ENCODE peak calls at places on chromosomes 1 and 21, in six cellular contexts. J is left ventricle myocardium inferior, E is tibial artery, X is astrocyte of the spinal cord, V is heart left ventricle, F is GM06990. M is an unnamed sample.

GRCh38 chr1:166978795-166979194 is 3.5 kb upstream of the ILDR2 start:
- DNase-seq in J (no peak), E (no peak), X (no peak), V (no peak), F (no peak), M (peak; percentile 45)

GRCh38 chr1:86377341-86377740 is 18.8 kb downstream of the ODF2L start:
- DNase-seq in J (no peak), E (no peak), X (no peak), V (no peak), F (no peak), M (no peak)

GRCh38 chr1:47624531-47624930 is 186.7 kb downstream of the FOXD2 start:
- DNase-seq in J (no peak), E (peak; percentile 8), X (no peak), V (no peak), F (no peak), M (no peak)

GRCh38 chr1:224762046-224762445 is 145.9 kb downstream of the CNIH3 start:
- DNase-seq in J (no peak), E (peak; percentile 38), X (no peak), V (no peak), F (no peak), M (no peak)

GRCh38 chr21:33069994-33070811 is at the start of gene OLIG1:
- DNase-seq in J (peak; percentile 67), E (no peak), X (peak; percentile 18), V (peak; percentile 50), F (peak; percentile 26), M (peak; percentile 52)

GRCh38 chr1:66374561-66375111 is 159.3 kb upstream of the SGIP1 start:
- DNase-seq in J (no peak), E (no peak), X (peak; percentile 86), V (no peak), F (peak; percentile 83), M (peak; percentile 31)

GRCh38 chr1:119702384-119702783 is 9.3 kb upstream of the PHGDH start:
- DNase-seq in J (no peak), E (no peak), X (peak; percentile 45), V (no peak), F (no peak), M (no peak)

GRCh38 chr1:187001198-187001904 is 172.6 kb downstream of the PLA2G4A start:
- DNase-seq in J (no peak), E (no peak), X (peak; percentile 69), V (no peak), F (no peak), M (no peak)

GRCh38 chr1:221777434-221778072 is 35.7 kb upstream of the DUSP10 start:
- DNase-seq in J (no peak), E (no peak), X (no peak), V (no peak), F (peak; percentile 75), M (peak; percentile 54)

GRCh38 chr1:199808110-199808870 is 219.2 kb upstream of the NR5A2 start:
- DNase-seq in J (no peak), E (no peak), X (no peak), V (no peak), F (no peak), M (no peak)

GRCh38 chr1:16998589-16998988 is 13.1 kb downstream of the ATP13A2 start:
- DNase-seq in J (no peak), E (no peak), X (peak; percentile 44), V (no peak), F (no peak), M (no peak)

GRCh38 chr21:45902292-45902995 is 79.1 kb upstream of the COL6A1 start:
- DNase-seq in J (no peak), E (no peak), X (no peak), V (no peak), F (no peak), M (no peak)

GRCh38 chr1:160925652-160926241 is 28.9 kb downstream of the ITLN2 start:
- DNase-seq in J (no peak), E (no peak), X (no peak), V (no peak), F (no peak), M (no peak)

GRCh38 chr1:209291715-209292114 is 291.8 kb upstream of the CAMK1G start:
- DNase-seq in J (no peak), E (no peak), X (peak; percentile 20), V (no peak), F (no peak), M (no peak)

GRCh38 chr1:910311-910880 is 13.3 kb upstream of the SAMD11 start:
- DNase-seq in J (peak; percentile 12), E (peak; percentile 17), X (no peak), V (peak; percentile 28), F (peak; percentile 7), M (no peak)

GRCh38 chr1:30384286-30385245 is 338.8 kb downstream of the MATN1 start:
- DNase-seq in J (no peak), E (no peak), X (no peak), V (no peak), F (no peak), M (no peak)

GRCh38 chr21:15192243-15192642 is 127.4 kb upstream of the NRIP1 start:
- DNase-seq in J (no peak), E (no peak), X (no peak), V (no peak), F (no peak), M (no peak)

GRCh38 chr1:60894121-60894520 is 188.2 kb upstream of the NFIA start:
- DNase-seq in J (peak; percentile 24), E (no peak), X (no peak), V (no peak), F (no peak), M (no peak)

GRCh38 chr1:9275567-9276034 is 17.1 kb upstream of the SPSB1 start:
- DNase-seq in J (no peak), E (peak; percentile 57), X (peak; percentile 86), V (peak; percentile 64), F (peak; percentile 48), M (peak; percentile 85)

GRCh38 chr21:45202889-45203288 is 84.8 kb downstream of the POFUT2 start:
- DNase-seq in J (no peak), E (no peak), X (no peak), V (no peak), F (no peak), M (no peak)

GRCh38 chr1:38923607-38924006 is 18.0 kb downstream of the RHBDL2 start:
- DNase-seq in J (no peak), E (no peak), X (no peak), V (no peak), F (no peak), M (no peak)

GRCh38 chr1:174769961-174770549 is 229.7 kb upstream of the CACYBP start:
- DNase-seq in J (no peak), E (no peak), X (peak; percentile 63), V (no peak), F (peak; percentile 16), M (peak; percentile 26)
- TF ChIP-seq CTCF in J (peak; percentile 79), E (peak; percentile 78), X (peak; percentile 68), V (peak; percentile 67), F (peak; percentile 39), M (peak; percentile 57)

DNA sequence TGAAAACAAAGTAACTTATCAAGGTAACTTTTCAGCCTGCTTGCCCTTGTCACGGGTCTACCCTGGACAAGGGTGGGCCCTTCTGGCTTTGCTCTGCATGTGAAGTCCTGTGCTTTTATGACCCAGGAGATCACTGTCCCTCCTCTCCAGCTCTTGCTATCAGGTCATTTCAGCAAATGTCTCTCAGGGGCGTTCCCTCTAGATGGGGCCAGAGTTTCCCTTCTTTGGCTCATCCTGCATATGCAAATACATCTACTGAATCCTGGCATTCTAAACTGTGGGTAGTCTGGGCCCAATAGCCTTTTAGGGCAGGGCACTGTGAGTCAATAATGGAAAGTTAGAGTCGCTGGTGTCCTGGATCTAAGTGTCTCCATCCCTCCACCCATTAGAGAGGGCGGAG is 366.9 kb upstream of the USP24 start:
- DNase-seq in J (no peak), E (no peak), X (no peak), V (no peak), F (no peak), M (no peak)
- TF ChIP-seq CTCF in J (no peak), E (no peak), X (no peak), V (no peak), F (no peak), M (no peak)

GRCh38 chr1:225823811-225824261 is 13.9 kb downstream of the EPHX1 start:
- DNase-seq in J (no peak), E (no peak), X (no peak), V (no peak), F (no peak), M (no peak)
- TF ChIP-seq CTCF in J (no peak), E (no peak), X (no peak), V (no peak), F (no peak), M (no peak)

DNA sequence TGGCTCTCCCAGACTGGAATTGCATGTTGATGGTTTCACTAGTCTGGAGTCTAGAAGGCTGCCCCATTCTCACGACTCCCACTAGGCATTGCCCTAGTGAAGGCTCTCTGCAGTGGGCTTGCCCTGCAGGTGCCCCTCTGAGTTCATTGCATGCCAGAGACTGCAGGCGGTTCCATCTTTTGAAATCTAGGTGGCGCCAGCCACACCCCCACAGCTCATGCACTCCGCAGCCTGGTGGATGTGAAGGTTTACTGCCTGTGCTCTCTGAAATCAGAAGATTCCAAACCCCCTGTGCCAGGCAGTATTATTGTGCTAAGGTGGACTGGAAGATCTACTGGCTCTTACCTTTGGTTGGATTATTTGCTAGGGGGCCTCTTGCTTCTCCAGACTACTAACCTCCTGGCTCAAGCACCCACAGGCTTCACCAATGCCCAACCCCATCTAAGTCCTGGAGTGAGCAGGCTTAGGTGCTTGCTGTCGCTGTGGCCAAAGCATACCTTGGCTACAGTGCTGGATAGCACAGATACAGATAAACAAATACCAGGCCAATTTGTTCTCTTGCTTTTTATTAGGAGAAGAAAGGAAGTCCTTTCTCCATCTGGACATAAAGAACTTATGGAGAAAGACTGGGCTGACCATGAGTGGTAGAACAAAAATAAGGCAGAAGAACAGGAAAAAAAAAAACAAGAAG is 83.5 kb upstream of the SIM2 start:
- DNase-seq in J (no peak), E (no peak), X (no peak), V (no peak), F (no peak), M (no peak)
- TF ChIP-seq CTCF in J (no peak), E (no peak), X (no peak), V (no peak), F (peak; percentile 48), M (peak; percentile 15)

GRCh38 chr21:26961704-26962103 is 5.2 kb downstream of the ADAMTS5 start:
- DNase-seq in J (no peak), E (no peak), X (no peak), V (no peak), F (no peak), M (no peak)
- TF ChIP-seq CTCF in J (peak; percentile 29), E (no peak), X (peak; percentile 19), V (peak; percentile 14), F (no peak), M (no peak)

DNA sequence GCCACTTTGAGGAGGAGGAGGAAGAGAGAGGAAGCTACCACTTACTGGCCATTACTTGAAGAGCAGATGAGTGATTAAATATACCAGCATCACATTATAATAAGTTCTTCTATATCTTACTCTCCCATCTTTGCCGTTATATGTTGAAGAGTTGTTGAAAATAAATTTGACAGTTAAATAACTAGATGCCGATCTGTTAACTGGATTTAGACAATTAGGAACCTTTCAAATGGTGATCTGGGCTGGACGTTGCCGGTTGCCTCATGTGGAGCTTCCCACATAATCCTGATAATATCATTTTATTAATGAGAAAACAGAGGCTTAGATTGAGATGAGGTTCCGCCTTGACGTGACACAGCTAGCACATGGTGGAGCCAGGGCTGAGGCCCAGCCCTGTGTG is 147.0 kb downstream of the SDCCAG8 start:
- DNase-seq in J (no peak), E (no peak), X (no peak), V (no peak), F (no peak), M (no peak)
- TF ChIP-seq CTCF in J (no peak), E (no peak), X (no peak), V (no peak), F (no peak), M (no peak)

M was measured in GM13977.